ENCODE peak calls at places on chromosomes 16 and 17, in eight cellular contexts. A is tibial nerve, X is PC-9, U is Caco-2, K is fibroblast of mammary gland, J is hepatocyte, F is colonic mucosa, V is right atrium auricular region. P is an unnamed sample.

GRCh38 chr17:50161023-50161910 is 4.5 kb upstream of the SGCA start:
- DNase-seq in A (peak; percentile 86), X (peak; percentile 91), U (peak; percentile 96), K (peak; percentile 88), J (peak; percentile 97), F (peak; percentile 93), V (peak; percentile 93), P (peak; percentile 96)

GRCh38 chr16:15708096-15708495 is 58.1 kb downstream of the NDE1 start:
- DNase-seq in A (no peak), X (no peak), U (no peak), K (peak; percentile 25), J (no peak), F (peak; percentile 20), V (no peak), P (no peak)

GRCh38 chr17:12990041-12990808 is 27.6 kb downstream of the ELAC2 start:
- DNase-seq in A (no peak), X (no peak), U (no peak), K (no peak), J (no peak), F (no peak), V (no peak), P (no peak)

GRCh38 chr17:78895322-78895721 is 7.7 kb downstream of the CEP295NL start:
- DNase-seq in A (no peak), X (no peak), U (no peak), K (no peak), J (no peak), F (no peak), V (no peak), P (no peak)

GRCh38 chr16:66905633-66906539 is 12.8 kb downstream of the CDH16 start:
- DNase-seq in A (no peak), X (peak; percentile 50), U (peak; percentile 88), K (no peak), J (peak; percentile 90), F (peak; percentile 90), V (no peak), P (peak; percentile 96)

GRCh38 chr16:66103245-66103644 is 263.2 kb upstream of the CDH5 start:
- DNase-seq in A (no peak), X (no peak), U (no peak), K (peak; percentile 57), J (no peak), F (no peak), V (no peak), P (no peak)

GRCh38 chr16:67632415-67633172 is 12.3 kb upstream of the CARMIL2 start:
- DNase-seq in A (no peak), X (no peak), U (no peak), K (peak; percentile 69), J (peak; percentile 59), F (no peak), V (no peak), P (no peak)

GRCh38 chr17:13474073-13474800 is 127.5 kb downstream of the HS3ST3A1 start:
- DNase-seq in A (no peak), X (no peak), U (no peak), K (peak; percentile 28), J (no peak), F (no peak), V (no peak), P (no peak)

GRCh38 chr17:44655983-44656700 is at the start of gene MEIOC:
- DNase-seq in A (no peak), X (no peak), U (no peak), K (peak; percentile 17), J (peak; percentile 33), F (no peak), V (no peak), P (peak; percentile 57)

GRCh38 chr17:60750645-60751044 is 73.0 kb downstream of the BCAS3 start:
- DNase-seq in A (no peak), X (no peak), U (no peak), K (no peak), J (no peak), F (no peak), V (no peak), P (no peak)

GRCh38 chr16:80924372-80924978 is 82.2 kb downstream of the CMC2 start:
- DNase-seq in A (peak; percentile 42), X (peak; percentile 50), U (no peak), K (peak; percentile 61), J (peak; percentile 75), F (peak; percentile 67), V (no peak), P (peak; percentile 42)

GRCh38 chr17:13410214-13410613 is 191.5 kb downstream of the HS3ST3A1 start:
- DNase-seq in A (no peak), X (no peak), U (no peak), K (no peak), J (no peak), F (no peak), V (no peak), P (no peak)

GRCh38 chr16:73213761-73214480 is 166.0 kb upstream of the ZFHX3 start:
- DNase-seq in A (no peak), X (no peak), U (no peak), K (peak; percentile 58), J (no peak), F (no peak), V (no peak), P (no peak)

GRCh38 chr17:45247429-45248131 is 14.3 kb downstream of the SPATA32 start:
- DNase-seq in A (peak; percentile 66), X (peak; percentile 98), U (peak; percentile 99), K (peak; percentile 77), J (peak; percentile 96), F (peak; percentile 99), V (peak; percentile 81), P (peak; percentile 100)

GRCh38 chr16:1481906-1482835 is 6.6 kb downstream of the PTX4 start:
- DNase-seq in A (no peak), X (peak; percentile 34), U (no peak), K (peak; percentile 63), J (no peak), F (no peak), V (no peak), P (no peak)

GRCh38 chr16:27792486-27793275 is 242.7 kb downstream of the KATNIP start:
- DNase-seq in A (peak; percentile 18), X (no peak), U (no peak), K (no peak), J (no peak), F (no peak), V (no peak), P (no peak)

GRCh38 chr17:7673239-7673638 is 14.1 kb downstream of the TP53 start:
- DNase-seq in A (no peak), X (no peak), U (no peak), K (peak; percentile 23), J (no peak), F (peak; percentile 66), V (no peak), P (peak; percentile 48)

GRCh38 chr17:45653616-45654015 is 130.5 kb upstream of the CRHR1 start:
- DNase-seq in A (no peak), X (no peak), U (no peak), K (no peak), J (no peak), F (no peak), V (no peak), P (no peak)

GRCh38 chr16:55444754-55445485 is 34.1 kb upstream of the MMP2 start:
- DNase-seq in A (peak; percentile 39), X (no peak), U (no peak), K (no peak), J (no peak), F (peak; percentile 23), V (peak; percentile 64), P (no peak)

GRCh38 chr16:56347166-56347565 is 78.2 kb downstream of the AMFR start:
- DNase-seq in A (no peak), X (no peak), U (no peak), K (no peak), J (no peak), F (no peak), V (no peak), P (no peak)

GRCh38 chr17:50027639-50028206 is 28.2 kb upstream of the ITGA3 start:
- DNase-seq in A (no peak), X (peak; percentile 90), U (no peak), K (peak; percentile 94), J (peak; percentile 67), F (peak; percentile 56), V (peak; percentile 70), P (no peak)

GRCh38 chr16:84687715-84688114 is 12.1 kb upstream of the USP10 start:
- DNase-seq in A (no peak), X (no peak), U (no peak), K (peak; percentile 88), J (no peak), F (no peak), V (no peak), P (no peak)

GRCh38 chr16:28067604-28068382 is 4.3 kb upstream of the GSG1L start:
- DNase-seq in A (peak; percentile 23), X (no peak), U (no peak), K (peak; percentile 43), J (no peak), F (no peak), V (no peak), P (no peak)

GRCh38 chr16:12573730-12574383 is 229.8 kb downstream of the CPPED1 start:
- DNase-seq in A (no peak), X (peak; percentile 87), U (peak; percentile 67), K (peak; percentile 30), J (peak; percentile 84), F (peak; percentile 61), V (peak; percentile 64), P (peak; percentile 81)
- H3K4me3 ChIP-seq in A (no peak overlapping the region), X (no peak overlapping the region), U (no peak overlapping the region), K (no peak overlapping the region), J (no peak overlapping the region), F (no peak overlapping the region), V (no peak overlapping the region), P (no peak overlapping the region)

DNA sequence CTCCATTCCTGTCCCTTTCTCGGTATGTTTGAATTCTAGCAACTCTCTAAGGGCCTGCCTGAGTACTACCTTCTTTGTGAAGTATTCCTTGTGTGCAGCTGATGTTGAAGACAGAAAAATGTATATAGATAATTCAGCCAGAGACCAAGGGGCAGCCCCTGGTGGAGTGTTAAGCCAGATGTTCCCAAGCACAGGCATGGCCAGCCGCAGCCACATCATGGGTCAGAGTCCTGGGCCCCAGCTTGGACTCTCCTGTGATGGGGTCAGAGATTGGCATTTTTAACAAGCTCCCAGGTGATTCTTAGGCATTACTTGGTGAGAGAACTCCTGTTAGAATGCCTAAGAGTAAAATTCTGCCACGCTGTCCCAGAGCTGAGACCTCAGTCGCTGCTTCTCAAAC is 100.8 kb downstream of the IRF8 start:
- DNase-seq in A (no peak), X (no peak), U (peak; percentile 7), K (no peak), J (no peak), F (no peak), V (no peak), P (no peak)
- H3K4me3 ChIP-seq in A (no peak overlapping the region), X (no peak overlapping the region), U (no peak overlapping the region), K (no peak overlapping the region), J (no peak overlapping the region), F (no peak overlapping the region), V (no peak overlapping the region), P (no peak overlapping the region)

GRCh38 chr16:74936902-74937560 is 47.9 kb downstream of the WDR59 start:
- DNase-seq in A (no peak), X (no peak), U (no peak), K (peak; percentile 99), J (peak; percentile 12), F (no peak), V (no peak), P (no peak)
- H3K4me3 ChIP-seq in A (no peak overlapping the region), X (no peak overlapping the region), U (no peak overlapping the region), K (no peak overlapping the region), J (no peak overlapping the region), F (no peak overlapping the region), V (no peak overlapping the region), P (no peak overlapping the region)

DNA sequence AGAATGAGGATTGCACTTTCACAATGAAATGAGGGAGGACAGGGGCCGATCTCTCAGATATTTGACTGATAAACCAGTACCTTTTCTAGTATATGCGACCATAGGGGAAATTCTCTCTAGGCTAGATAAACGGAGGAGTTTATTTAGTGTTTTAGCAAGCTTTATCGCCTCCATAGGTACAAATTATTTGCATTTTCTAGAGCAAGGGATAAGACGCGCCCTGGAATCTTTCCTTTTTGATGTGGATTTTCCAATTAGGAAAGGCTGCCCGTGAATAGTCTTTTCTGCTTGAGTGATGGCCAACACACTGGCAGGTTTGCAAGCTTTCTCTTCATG is 351 bp upstream of the GDPD1 start:
- DNase-seq in A (no peak), X (no peak), U (no peak), K (no peak), J (no peak), F (no peak), V (no peak), P (no peak)
- H3K4me3 ChIP-seq in A (peak overlapping the region; percentile 66), X (peak overlapping the region; percentile 97), U (peak overlapping the region; percentile 44), K (peak overlapping the region; percentile 93), J (peak overlapping the region; percentile 10), F (peak overlapping the region; percentile 74), V (peak overlapping the region; percentile 76), P (peak overlapping the region; percentile 38)

P was measured in WERI-Rb-1.